ENCODE peak calls at places on chromosomes 5 and 9, in five cellular contexts. N, E, Q, U and L are unnamed samples.

GRCh38 chr9:121935744-121936143 is 157.4 kb downstream of the TTLL11 start:
- DNase-seq in Q (no peak), E (no peak), N (no peak), U (no peak), L (no peak)

GRCh38 chr9:71793386-71794105 is 25.2 kb upstream of the CEMIP2 start:
- DNase-seq in E (peak; percentile 71), U (peak; percentile 55), N (no peak), Q (no peak), L (no peak)

GRCh38 chr9:93301291-93301811 is 117.4 kb downstream of the WNK2 start:
- DNase-seq in Q (no peak), N (peak; percentile 42), E (no peak), U (no peak), L (no peak)

GRCh38 chr5:91101777-91102379 is 281.2 kb downstream of the ARRDC3 start:
- DNase-seq in Q (peak; percentile 85), E (peak; percentile 28), U (peak; percentile 94), N (peak; percentile 81), L (peak; percentile 72)

GRCh38 chr5:131854134-131854533 is 57.3 kb upstream of the FNIP1 start:
- DNase-seq in U (peak; percentile 34), Q (no peak), E (no peak), N (no peak), L (no peak)

GRCh38 chr9:115114541-115114940 is 3.4 kb downstream of the TNC start:
- DNase-seq in Q (no peak), N (no peak), E (no peak), U (no peak), L (no peak)

GRCh38 chr5:55601209-55601618 is 66.5 kb upstream of the PLPP1 start:
- DNase-seq in N (peak; percentile 89), E (peak; percentile 56), Q (peak; percentile 83), U (peak; percentile 88), L (peak; percentile 69)

GRCh38 chr9:10232352-10232930 is 380.4 kb downstream of the PTPRD start:
- DNase-seq in E (no peak), N (no peak), U (peak; percentile 62), Q (peak; percentile 45), L (no peak)

GRCh38 chr5:14476791-14477435 is 104.7 kb upstream of the OTULINL start:
- DNase-seq in Q (peak; percentile 39), E (no peak), U (peak; percentile 54), N (no peak), L (no peak)

GRCh38 chr9:89483592-89484474 is 14.1 kb downstream of the SEMA4D start:
- DNase-seq in U (no peak), Q (no peak), N (no peak), E (no peak), L (peak; percentile 83)

GRCh38 chr9:89433826-89434225 is 64.1 kb downstream of the SEMA4D start:
- DNase-seq in Q (no peak), U (no peak), E (no peak), N (no peak), L (no peak)

GRCh38 chr5:139131062-139131856 is 66.9 kb downstream of the SIL1 start:
- DNase-seq in U (peak; percentile 71), Q (no peak), E (no peak), N (peak; percentile 83), L (no peak)

GRCh38 chr5:7825630-7826029 is 25.3 kb downstream of the CFAP90 start:
- DNase-seq in N (no peak), Q (no peak), U (no peak), E (no peak), L (no peak)

GRCh38 chr5:10801931-10802674 is 41.1 kb upstream of the DAP start:
- DNase-seq in N (no peak), E (no peak), U (peak; percentile 22), Q (peak; percentile 8), L (no peak)

GRCh38 chr5:148849461-148849860 is 23.1 kb downstream of the ADRB2 start:
- DNase-seq in U (no peak), Q (no peak), N (no peak), E (no peak), L (no peak)

GRCh38 chr5:159560073-159560472 is 229.8 kb upstream of the IL12B start:
- DNase-seq in Q (no peak), E (no peak), N (no peak), U (no peak), L (no peak)

GRCh38 chr9:70030156-70030555 is 13.5 kb upstream of the MAMDC2 start:
- DNase-seq in E (no peak), U (no peak), N (no peak), Q (peak; percentile 39), L (no peak)

GRCh38 chr5:103489293-103489692 is 73.3 kb downstream of the NUDT12 start:
- DNase-seq in U (no peak), Q (no peak), N (no peak), E (no peak), L (no peak)

GRCh38 chr5:61245486-61245885 is 83.2 kb upstream of the SMIM15 start:
- DNase-seq in E (no peak), U (peak; percentile 53), N (no peak), Q (no peak), L (no peak)

GRCh38 chr9:135076876-135077430 is 10.5 kb upstream of the OLFM1 start:
- DNase-seq in N (no peak), U (no peak), Q (no peak), E (no peak), L (peak; percentile 2)
- H3K4me3 ChIP-seq in N (no peak overlapping the region), U (no peak overlapping the region), Q (no peak overlapping the region), E (no peak overlapping the region), L (no peak overlapping the region)

DNA sequence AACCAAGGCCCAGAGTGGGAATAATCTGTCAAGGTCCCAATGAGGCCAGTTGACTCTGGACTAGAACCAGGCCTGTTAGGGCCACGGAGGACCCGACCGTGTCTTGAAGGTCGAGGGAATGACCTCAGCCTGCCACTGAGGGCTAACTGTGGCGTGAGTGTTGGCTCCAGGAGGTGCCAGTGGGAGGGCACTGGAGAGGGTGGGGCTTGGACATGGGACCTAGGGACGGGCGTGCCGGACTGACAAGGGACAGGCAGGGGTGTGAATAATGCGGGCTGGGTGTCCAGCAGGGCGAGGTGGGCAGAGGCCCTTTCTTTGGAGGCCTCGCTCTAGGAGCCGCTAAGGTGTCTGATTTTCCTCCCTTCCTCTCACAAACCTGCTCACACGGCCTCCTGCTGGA is 7.5 kb downstream of the ADAMTSL2 start:
- DNase-seq in E (no peak), U (no peak), N (no peak), Q (no peak), L (no peak)
- H3K4me3 ChIP-seq in E (no peak overlapping the region), U (no peak overlapping the region), N (no peak overlapping the region), Q (no peak overlapping the region), L (no peak overlapping the region)

GRCh38 chr5:116771466-116772151 is 197.0 kb upstream of the SEMA6A start:
- DNase-seq in E (no peak), Q (no peak), N (no peak), U (peak; percentile 27), L (no peak)
- H3K4me3 ChIP-seq in E (no peak overlapping the region), Q (no peak overlapping the region), N (no peak overlapping the region), U (no peak overlapping the region), L (no peak overlapping the region)

GRCh38 chr5:525164-525761 is 1.0 kb upstream of the SLC9A3 start:
- DNase-seq in N (no peak), U (no peak), Q (no peak), E (no peak), L (peak; percentile 55)

GRCh38 chr5:523658-524441 is 399 bp downstream of the SLC9A3 start:
- DNase-seq in E (no peak), U (no peak), Q (no peak), N (no peak), L (peak; percentile 78)

GRCh38 chr5:524442-525163 is at the start of gene SLC9A3:
- DNase-seq in E (no peak), Q (no peak), U (no peak), N (no peak), L (peak; percentile 66)

GRCh38 chr5:520850-521226 is 3.4 kb downstream of the SLC9A3 start:
- DNase-seq in Q (no peak), E (no peak), U (no peak), N (no peak), L (peak; percentile 55)

DNA sequence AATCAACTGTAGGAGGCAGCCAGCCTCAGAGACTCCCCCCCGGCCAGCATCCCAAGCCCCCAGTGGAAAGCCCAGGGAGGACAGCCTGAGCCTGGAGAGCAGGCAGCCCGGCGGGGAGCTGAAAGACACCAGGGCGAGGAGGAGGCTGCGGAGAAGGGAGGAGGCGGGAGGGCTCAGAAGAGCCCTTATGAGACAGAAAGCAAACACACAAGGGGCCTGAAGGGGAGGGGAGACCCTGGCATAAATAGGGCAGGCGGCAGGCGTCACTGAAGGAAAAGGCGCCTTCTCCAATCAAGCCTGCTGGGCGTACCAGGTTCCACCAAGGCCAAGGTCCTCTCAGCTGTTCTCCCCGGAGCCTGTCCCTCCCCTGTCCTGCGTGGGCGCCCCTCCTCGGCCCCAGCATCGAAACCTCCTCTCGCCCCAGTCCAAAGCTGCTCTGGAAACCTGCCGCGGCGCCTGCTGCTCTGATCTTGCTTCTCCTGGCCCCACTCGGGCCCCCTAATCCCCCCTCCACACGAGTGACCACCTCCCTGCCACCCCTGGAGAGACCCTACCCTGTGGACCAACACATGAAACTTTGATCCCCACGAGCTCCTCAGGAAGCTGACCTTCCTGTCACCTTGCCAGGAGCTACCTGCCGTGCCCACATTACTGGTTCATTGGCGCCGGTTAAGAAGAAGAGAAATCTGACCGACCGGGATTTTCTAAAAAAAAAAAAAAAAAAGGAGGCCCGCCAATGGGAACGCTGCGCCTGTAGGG is 1.2 kb downstream of the SLC9A3 start:
- DNase-seq in U (no peak), Q (no peak), E (no peak), N (no peak), L (no peak)
- H3K4me3 ChIP-seq in U (no peak overlapping the region), Q (no peak overlapping the region), E (no peak overlapping the region), N (no peak overlapping the region), L (no peak overlapping the region)

DNA sequence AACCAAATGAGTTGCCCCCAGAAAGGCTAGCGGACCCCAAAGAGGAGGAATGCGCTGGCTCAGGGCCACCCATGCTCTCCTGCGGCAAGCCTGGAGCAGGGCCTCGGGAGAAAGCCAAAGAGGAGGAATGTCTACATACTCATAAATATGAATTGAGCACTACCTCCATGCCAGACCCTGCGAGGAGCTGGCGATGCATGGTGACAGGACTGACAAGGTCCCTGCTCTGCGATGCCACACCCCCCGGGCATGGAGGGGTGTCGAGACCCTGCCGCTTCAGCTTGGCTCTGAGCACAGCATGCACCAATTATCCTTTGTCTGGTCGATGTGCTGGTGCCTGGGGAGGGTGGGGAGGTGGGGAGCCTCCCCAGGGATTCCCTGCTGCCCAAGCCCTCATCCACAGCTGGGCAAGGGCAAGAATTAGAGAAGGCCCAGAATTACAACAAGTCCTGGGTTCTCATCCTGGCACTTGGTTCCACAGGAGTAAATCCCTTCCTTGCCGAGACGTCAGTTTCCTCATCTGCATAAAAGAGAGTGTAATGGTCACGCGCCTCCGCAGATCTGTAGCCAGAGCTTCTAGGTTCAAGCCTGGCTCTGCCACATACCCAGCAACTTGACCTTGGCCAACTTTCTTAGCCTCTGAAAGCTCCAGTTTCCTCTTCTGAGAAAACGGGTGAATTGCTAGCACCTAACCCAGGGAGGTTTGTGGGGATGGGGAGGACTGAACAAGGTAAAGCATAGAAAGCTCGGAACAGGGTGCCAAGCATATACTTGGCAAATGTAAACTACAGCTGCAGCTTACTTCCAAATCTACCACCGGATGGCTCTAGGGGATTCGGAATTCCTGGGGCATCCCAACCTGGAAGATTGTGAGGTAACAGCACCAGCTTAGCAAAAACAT is 74.3 kb downstream of the FAM114A2 start:
- DNase-seq in U (no peak), N (no peak), E (no peak), Q (no peak), L (no peak)
- H3K4me3 ChIP-seq in U (peak overlapping the region; percentile 38), N (no peak overlapping the region), E (no peak overlapping the region), Q (no peak overlapping the region), L (no peak overlapping the region)

GRCh38 chr9:137156567-137157375 is 13.1 kb downstream of the LRRC26 start:
- DNase-seq in U (peak; percentile 51), N (no peak), Q (peak; percentile 21), E (no peak), L (no peak)
- H3K4me3 ChIP-seq in U (peak overlapping the region; percentile 43), N (no peak overlapping the region), Q (no peak overlapping the region), E (peak overlapping the region; percentile 13), L (no peak overlapping the region)